ENCODE peak calls at places on chromosomes 12 and 14, in ten cellular contexts. N, E, I, D, M, O, R, G, Q and B are unnamed samples. For H3K4me1, the result is how much of the 10 kb centered on the place peaks cover.

GRCh38 chr12:121804417-121805111 is 755 bp downstream of the SETD1B start:
- DNase-seq in E (no peak), I (peak), O (peak), R (no peak), G (no peak), N (no peak), M (peak), D (peak), Q (peak), B (no peak)

GRCh38 chr14:44149597-44149996 is 357.5 kb downstream of the FSCB start:
- DNase-seq in O (peak), N (no peak), G (no peak), R (no peak), D (no peak), M (no peak), I (no peak), Q (peak), E (peak), B (no peak)

GRCh38 chr12:104964167-104964566 is 6.1 kb upstream of the SLC41A2 start:
- DNase-seq in E (no peak), Q (no peak), N (no peak), M (no peak), O (no peak), I (no peak), D (no peak), G (no peak), R (no peak), B (no peak)

GRCh38 chr14:61221906-61222305 is 59.2 kb downstream of the TMEM30B start:
- DNase-seq in D (no peak), E (no peak), Q (no peak), O (no peak), R (no peak), I (no peak), N (no peak), G (no peak), M (no peak), B (no peak)

GRCh38 chr12:119718141-119718540 is 50.2 kb downstream of the PRKAB1 start:
- DNase-seq in E (no peak), O (no peak), M (no peak), Q (no peak), R (no peak), I (no peak), G (no peak), N (no peak), D (no peak), B (no peak)

GRCh38 chr12:54624316-54625279 is 10.1 kb downstream of the LACRT start:
- DNase-seq in G (no peak), N (no peak), I (no peak), M (no peak), D (no peak), R (no peak), E (peak), Q (no peak), O (peak), B (no peak)

GRCh38 chr12:41220931-41221330 is 32.8 kb downstream of the PDZRN4 start:
- DNase-seq in M (no peak), Q (no peak), I (no peak), R (no peak), O (no peak), N (no peak), G (no peak), D (no peak), E (no peak), B (no peak)

GRCh38 chr12:80485222-80485987 is 41.4 kb downstream of the PTPRQ start:
- DNase-seq in M (no peak), E (no peak), R (no peak), O (no peak), G (no peak), Q (no peak), D (no peak), I (no peak), N (no peak), B (no peak)

GRCh38 chr14:68135566-68135965 is 316.0 kb downstream of the RAD51B start:
- DNase-seq in O (no peak), I (no peak), G (no peak), R (no peak), N (no peak), D (no peak), Q (no peak), E (no peak), M (no peak), B (no peak)

GRCh38 chr14:68139466-68140110 is 320.0 kb downstream of the RAD51B start:
- DNase-seq in M (no peak), R (no peak), I (no peak), G (no peak), N (no peak), E (no peak), O (no peak), D (no peak), Q (no peak), B (no peak)

GRCh38 chr14:68140801-68141200 is 321.2 kb downstream of the RAD51B start:
- DNase-seq in G (no peak), R (no peak), O (no peak), N (no peak), E (no peak), I (no peak), M (no peak), D (no peak), Q (no peak), B (no peak)

GRCh38 chr14:68140111-68140741 is 320.6 kb downstream of the RAD51B start:
- DNase-seq in O (peak), E (peak), R (no peak), D (no peak), I (no peak), G (no peak), M (peak), Q (peak), N (no peak), B (peak)

DNA sequence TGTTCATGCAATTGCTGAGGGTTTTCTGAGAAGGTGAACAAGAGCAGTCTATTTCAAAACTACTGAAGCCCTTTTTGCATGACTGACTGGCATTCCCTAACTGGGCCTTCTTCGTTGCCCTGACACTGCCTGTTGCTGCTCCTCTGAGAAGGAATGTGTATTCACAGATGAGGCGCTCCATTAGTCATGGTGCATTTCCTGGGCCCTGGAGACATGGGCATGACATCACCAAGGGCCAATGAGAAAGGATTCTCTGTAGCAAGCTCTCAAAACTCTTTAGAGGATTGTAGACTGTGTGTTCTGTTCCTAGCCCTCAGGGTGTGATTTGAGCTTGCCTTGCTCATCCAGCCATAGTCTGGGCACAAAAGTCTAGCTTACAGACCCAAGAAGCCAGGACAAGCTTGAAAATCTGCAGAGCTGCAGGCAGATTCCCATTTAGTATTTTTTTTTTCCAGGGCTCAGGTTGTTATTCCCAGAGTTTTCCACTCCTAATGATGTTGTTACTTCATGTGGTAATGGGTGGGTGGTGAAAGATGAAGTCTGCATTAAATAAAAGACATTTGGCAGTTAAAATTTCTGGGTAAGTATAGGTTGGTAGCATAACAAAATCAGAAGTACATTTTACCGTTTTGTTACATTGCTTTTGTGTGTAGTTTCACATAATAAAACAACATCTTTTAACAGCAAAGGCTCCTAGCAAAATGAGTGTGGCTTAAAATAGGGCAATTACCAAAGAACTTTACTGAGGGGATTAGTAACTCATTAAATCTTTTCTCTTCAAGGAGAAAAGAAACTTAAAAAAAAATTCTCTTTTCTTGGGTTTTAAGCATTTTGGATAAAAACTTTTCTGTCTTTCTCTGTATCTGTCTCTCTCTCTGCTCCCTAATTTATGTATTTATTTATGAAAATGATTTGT is 318.4 kb downstream of the RAD51B start:
- DNase-seq in R (no peak), M (no peak), O (peak), G (no peak), D (no peak), Q (peak), E (peak), N (peak), I (no peak), B (peak)
- H3K4me1 ChIP-seq in R (half or more), M (under half), O (under half), G (under half), D (under half), Q (under half), E (under half), N (under half), I (under half), B (half or more)

GRCh38 chr14:35961697-35962274 is 135.6 kb downstream of the BRMS1L start:
- DNase-seq in E (no peak), M (no peak), D (no peak), R (no peak), O (no peak), N (no peak), G (no peak), I (no peak), Q (no peak), B (no peak)

GRCh38 chr14:35964736-35965135 is 138.6 kb downstream of the BRMS1L start:
- DNase-seq in M (no peak), Q (no peak), E (peak), G (no peak), R (no peak), D (no peak), I (no peak), O (no peak), N (no peak), B (no peak)

GRCh38 chr14:35963209-35963608 is 137.1 kb downstream of the BRMS1L start:
- DNase-seq in I (no peak), O (peak), D (no peak), E (peak), G (peak), N (no peak), M (no peak), R (no peak), Q (no peak), B (no peak)

GRCh38 chr14:35969310-35969709 is 143.2 kb downstream of the BRMS1L start:
- DNase-seq in O (no peak), R (no peak), Q (no peak), N (no peak), M (no peak), G (no peak), D (no peak), I (no peak), E (no peak), B (no peak)

GRCh38 chr14:35965425-35965824 is 139.3 kb downstream of the BRMS1L start:
- DNase-seq in I (no peak), O (no peak), N (no peak), R (no peak), D (no peak), E (peak), G (no peak), Q (no peak), M (no peak), B (no peak)
- H3K4me1 ChIP-seq in I (under half), O (under half), N (under half), R (under half), D (under half), E (under half), G (under half), Q (under half), M (under half), B (under half)

GRCh38 chr14:79476552-79476951 is 734.8 kb downstream of the DIO2 start:
- DNase-seq in G (no peak), Q (no peak), O (no peak), R (no peak), M (no peak), I (no peak), E (no peak), D (no peak), N (no peak), B (no peak)
- H3K4me1 ChIP-seq in G (under half), Q (under half), O (under half), R (under half), M (under half), I (under half), E (under half), D (under half), N (under half), B (under half)

DNA sequence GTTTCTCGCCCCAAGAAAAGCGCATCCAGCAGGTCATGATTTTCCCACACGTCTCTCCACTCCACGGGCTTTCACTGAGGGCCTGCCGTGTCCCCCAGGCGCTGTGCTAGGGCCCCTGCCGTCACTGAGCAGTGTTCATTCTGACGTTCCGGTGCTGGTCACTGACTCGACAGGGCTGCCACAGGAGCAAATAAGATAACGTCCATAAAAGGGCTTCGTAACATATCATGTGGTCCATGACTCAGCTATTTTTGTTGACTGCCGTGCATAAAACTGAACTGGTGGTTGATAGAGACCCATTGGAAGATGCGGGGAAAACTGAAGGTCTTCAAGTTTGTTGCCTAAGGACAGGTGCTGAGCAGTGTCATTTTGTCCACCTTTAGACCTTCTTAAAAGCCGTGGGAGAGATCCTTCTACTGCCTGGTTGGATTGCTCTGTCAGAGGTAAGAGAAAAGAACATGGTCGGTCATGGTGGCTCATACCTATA is 46.3 kb downstream of the ADGRD1 start:
- DNase-seq in D (no peak), N (no peak), I (no peak), G (peak), R (no peak), O (no peak), M (no peak), Q (no peak), E (no peak), B (no peak)
- H3K4me1 ChIP-seq in D (under half), N (under half), I (under half), G (under half), R (under half), O (under half), M (under half), Q (under half), E (under half), B (under half)

GRCh38 chr12:78226763-78227162 is 396.1 kb downstream of the NAV3 start:
- DNase-seq in G (no peak), D (no peak), O (no peak), N (no peak), R (no peak), M (no peak), I (no peak), E (no peak), Q (no peak), B (no peak)
- H3K4me1 ChIP-seq in G (under half), D (under half), O (under half), N (under half), R (under half), M (under half), I (under half), E (under half), Q (under half), B (under half)

GRCh38 chr14:100126401-100126800 is 33.0 kb downstream of the DEGS2 start:
- DNase-seq in R (no peak), I (no peak), G (no peak), M (no peak), O (no peak), E (no peak), N (no peak), Q (no peak), D (no peak), B (no peak)

GRCh38 chr14:100127853-100128455 is 31.5 kb downstream of the DEGS2 start:
- DNase-seq in M (no peak), O (no peak), N (no peak), I (no peak), D (no peak), G (no peak), Q (no peak), E (no peak), R (no peak), B (no peak)

GRCh38 chr14:100130471-100130870 is 29.0 kb downstream of the DEGS2 start:
- DNase-seq in R (no peak), N (no peak), M (no peak), Q (no peak), O (no peak), G (no peak), E (no peak), D (no peak), I (no peak), B (no peak)

GRCh38 chr14:100129161-100129589 is 30.3 kb downstream of the DEGS2 start:
- DNase-seq in M (no peak), O (no peak), E (no peak), G (no peak), R (no peak), I (no peak), D (no peak), Q (no peak), N (no peak), B (no peak)

GRCh38 chr14:100128688-100129087 is 30.8 kb downstream of the DEGS2 start:
- DNase-seq in O (no peak), E (no peak), D (no peak), R (no peak), N (no peak), M (no peak), I (no peak), Q (no peak), G (no peak), B (no peak)
- H3K4me1 ChIP-seq in O (under half), E (under half), D (under half), R (under half), N (under half), M (under half), I (under half), Q (under half), G (under half), B (under half)

GRCh38 chr12:69658203-69658602 is 40.9 kb downstream of the BEST3 start:
- DNase-seq in I (no peak), E (no peak), O (no peak), G (no peak), R (no peak), N (no peak), Q (no peak), M (no peak), D (no peak), B (no peak)

GRCh38 chr12:69657376-69658137 is 41.5 kb downstream of the BEST3 start:
- DNase-seq in D (no peak), E (no peak), I (no peak), Q (no peak), O (peak), N (no peak), M (no peak), G (peak), R (no peak), B (no peak)

GRCh38 chr12:69660164-69660863 is 38.8 kb downstream of the BEST3 start:
- DNase-seq in I (no peak), E (no peak), N (no peak), O (no peak), Q (no peak), D (no peak), G (peak), M (no peak), R (no peak), B (no peak)

GRCh38 chr12:69662764-69663163 is 36.3 kb downstream of the BEST3 start:
- DNase-seq in G (no peak), I (no peak), O (no peak), D (no peak), Q (no peak), E (no peak), N (no peak), M (no peak), R (no peak), B (no peak)

GRCh38 chr12:69661386-69661785 is 37.7 kb downstream of the BEST3 start:
- DNase-seq in N (no peak), D (no peak), G (no peak), M (no peak), I (no peak), Q (no peak), O (no peak), R (no peak), E (no peak), B (no peak)
- H3K4me1 ChIP-seq in N (under half), D (under half), G (under half), M (under half), I (under half), Q (under half), O (under half), R (under half), E (under half), B (under half)

GRCh38 chr14:54208751-54209150 is 188.1 kb upstream of the CDKN3 start:
- DNase-seq in O (no peak), D (no peak), M (no peak), G (no peak), R (no peak), N (no peak), Q (no peak), E (no peak), I (no peak), B (no peak)

GRCh38 chr14:54207476-54207875 is 189.3 kb upstream of the CDKN3 start:
- DNase-seq in E (no peak), G (no peak), Q (no peak), O (no peak), M (no peak), R (no peak), D (no peak), I (no peak), N (no peak), B (no peak)

GRCh38 chr14:54207991-54208520 is 188.8 kb upstream of the CDKN3 start:
- DNase-seq in M (no peak), I (no peak), R (no peak), E (no peak), N (no peak), G (no peak), Q (no peak), O (no peak), D (no peak), B (no peak)

GRCh38 chr14:54206477-54206876 is 190.3 kb upstream of the CDKN3 start:
- DNase-seq in N (no peak), D (no peak), M (no peak), I (no peak), O (no peak), R (no peak), G (no peak), Q (no peak), E (no peak), B (no peak)

DNA sequence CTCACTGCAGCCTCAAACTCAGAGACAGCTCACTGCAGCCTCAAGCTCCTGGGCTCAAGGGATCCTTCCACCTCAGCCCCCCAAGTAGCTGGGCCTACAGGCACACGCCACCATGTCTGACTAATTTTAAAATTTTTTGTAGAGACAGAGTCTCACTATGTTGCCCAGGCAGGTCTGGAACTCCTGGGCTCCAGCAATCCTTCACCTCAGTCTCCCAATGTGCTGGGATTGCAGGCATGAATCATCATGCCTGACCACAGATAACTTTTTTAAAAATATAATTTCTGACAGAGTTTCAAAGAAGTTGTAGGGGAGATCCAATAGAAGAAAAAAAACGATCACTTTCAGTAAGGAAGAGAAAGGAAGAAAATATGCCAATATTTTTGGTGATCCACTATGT is 189.7 kb upstream of the CDKN3 start:
- DNase-seq in N (no peak), G (no peak), I (no peak), O (no peak), M (no peak), Q (no peak), E (no peak), D (no peak), R (no peak), B (no peak)
- H3K4me1 ChIP-seq in N (under half), G (under half), I (under half), O (under half), M (under half), Q (under half), E (under half), D (under half), R (under half), B (under half)

GRCh38 chr14:22849212-22849819 is 12.9 kb downstream of the MMP14 start:
- DNase-seq in E (peak), O (no peak), R (peak), M (peak), Q (no peak), G (no peak), N (peak), D (peak), I (no peak), B (no peak)
- H3K4me1 ChIP-seq in E (under half), O (under half), R (half or more), M (under half), Q (under half), G (under half), N (half or more), D (under half), I (under half), B (under half)

GRCh38 chr12:113050808-113051207 is 5.7 kb upstream of the DTX1 start:
- DNase-seq in E (no peak), D (no peak), O (no peak), M (no peak), N (no peak), I (no peak), R (no peak), G (no peak), Q (no peak), B (no peak)
- H3K4me1 ChIP-seq in E (under half), D (under half), O (under half), M (under half), N (under half), I (under half), R (under half), G (under half), Q (under half), B (under half)